ENCODE peak calls at places on chromosome 13, in ten cellular contexts. One of them, this sample, is unnamed.

GRCh38 chr13:27853871-27854270 is 61.6 kb downstream of the GSX1 start:
- DNase-seq in GM06990: no peak
- DNase-seq in stimulated activated CD8-positive, alpha-beta memory T cell treated with anti-CD3 and anti-CD28 coated beads, Interleukin-4, amount 100 ng/mL, for 1 hour: no peak
- DNase-seq in CD4-positive, alpha-beta T cell: no peak
- DNase-seq in right cardiac atrium: no peak
- DNase-seq in progenitor cell of endocrine pancreas: no peak
- DNase-seq in DMS 273 treated with DMSO at 0.1 percent for 48 hours: no peak
- DNase-seq in GM04504: no peak
- DNase-seq in tibial nerve: no peak
- DNase-seq in effector memory CD8-positive, alpha-beta T cell: no peak
- DNase-seq in this sample: no peak

GRCh38 chr13:40063278-40063698 is 407.8 kb downstream of the COG6 start:
- DNase-seq in GM06990: no peak
- DNase-seq in stimulated activated CD8-positive, alpha-beta memory T cell treated with anti-CD3 and anti-CD28 coated beads, Interleukin-4, amount 100 ng/mL, for 1 hour: no peak
- DNase-seq in CD4-positive, alpha-beta T cell: no peak
- DNase-seq in right cardiac atrium: no peak
- DNase-seq in progenitor cell of endocrine pancreas: no peak
- DNase-seq in DMS 273 treated with DMSO at 0.1 percent for 48 hours: no peak
- DNase-seq in GM04504: no peak
- DNase-seq in tibial nerve: no peak
- DNase-seq in effector memory CD8-positive, alpha-beta T cell: no peak
- DNase-seq in this sample: no peak

GRCh38 chr13:95492044-95492801 is 60.3 kb upstream of the CLDN10 start:
- DNase-seq in GM06990: no peak
- DNase-seq in stimulated activated CD8-positive, alpha-beta memory T cell treated with anti-CD3 and anti-CD28 coated beads, Interleukin-4, amount 100 ng/mL, for 1 hour: no peak
- DNase-seq in CD4-positive, alpha-beta T cell: no peak
- DNase-seq in right cardiac atrium: no peak
- DNase-seq in progenitor cell of endocrine pancreas: no peak
- DNase-seq in DMS 273 treated with DMSO at 0.1 percent for 48 hours: no peak
- DNase-seq in GM04504: no peak
- DNase-seq in tibial nerve: no peak
- DNase-seq in effector memory CD8-positive, alpha-beta T cell: no peak
- DNase-seq in this sample: no peak

GRCh38 chr13:45178349-45179142 is 22.3 kb downstream of the KCTD4 start:
- DNase-seq in GM06990: no peak
- DNase-seq in stimulated activated CD8-positive, alpha-beta memory T cell treated with anti-CD3 and anti-CD28 coated beads, Interleukin-4, amount 100 ng/mL, for 1 hour: no peak
- DNase-seq in CD4-positive, alpha-beta T cell: no peak
- DNase-seq in right cardiac atrium: no peak
- DNase-seq in progenitor cell of endocrine pancreas: no peak
- DNase-seq in DMS 273 treated with DMSO at 0.1 percent for 48 hours: no peak
- DNase-seq in GM04504: no peak
- DNase-seq in tibial nerve: no peak
- DNase-seq in effector memory CD8-positive, alpha-beta T cell: no peak
- DNase-seq in this sample: no peak

GRCh38 chr13:106337096-106337495 is 198.4 kb downstream of the EFNB2 start:
- DNase-seq in GM06990: no peak
- DNase-seq in stimulated activated CD8-positive, alpha-beta memory T cell treated with anti-CD3 and anti-CD28 coated beads, Interleukin-4, amount 100 ng/mL, for 1 hour: no peak
- DNase-seq in CD4-positive, alpha-beta T cell: no peak
- DNase-seq in right cardiac atrium: no peak
- DNase-seq in progenitor cell of endocrine pancreas: no peak
- DNase-seq in DMS 273 treated with DMSO at 0.1 percent for 48 hours: no peak
- DNase-seq in GM04504: no peak
- DNase-seq in tibial nerve: no peak
- DNase-seq in effector memory CD8-positive, alpha-beta T cell: no peak
- DNase-seq in this sample: no peak

GRCh38 chr13:112055032-112055416 is 11.9 kb upstream of the SOX1 start:
- DNase-seq in GM06990: no peak
- DNase-seq in stimulated activated CD8-positive, alpha-beta memory T cell treated with anti-CD3 and anti-CD28 coated beads, Interleukin-4, amount 100 ng/mL, for 1 hour: no peak
- DNase-seq in CD4-positive, alpha-beta T cell: no peak
- DNase-seq in right cardiac atrium: no peak
- DNase-seq in progenitor cell of endocrine pancreas: no peak
- DNase-seq in DMS 273 treated with DMSO at 0.1 percent for 48 hours: no peak
- DNase-seq in GM04504: no peak
- DNase-seq in tibial nerve: no peak
- DNase-seq in effector memory CD8-positive, alpha-beta T cell: no peak
- DNase-seq in this sample: no peak

GRCh38 chr13:113187263-113187669 is 21.2 kb downstream of the PCID2 start:
- DNase-seq in GM06990: no peak
- DNase-seq in stimulated activated CD8-positive, alpha-beta memory T cell treated with anti-CD3 and anti-CD28 coated beads, Interleukin-4, amount 100 ng/mL, for 1 hour: no peak
- DNase-seq in CD4-positive, alpha-beta T cell: no peak
- DNase-seq in right cardiac atrium: peak
- DNase-seq in progenitor cell of endocrine pancreas: no peak
- DNase-seq in DMS 273 treated with DMSO at 0.1 percent for 48 hours: no peak
- DNase-seq in GM04504: peak
- DNase-seq in tibial nerve: peak
- DNase-seq in effector memory CD8-positive, alpha-beta T cell: no peak
- DNase-seq in this sample: no peak

GRCh38 chr13:107807306-107808073 is 407.8 kb downstream of the LIG4 start:
- DNase-seq in GM06990: no peak
- DNase-seq in stimulated activated CD8-positive, alpha-beta memory T cell treated with anti-CD3 and anti-CD28 coated beads, Interleukin-4, amount 100 ng/mL, for 1 hour: no peak
- DNase-seq in CD4-positive, alpha-beta T cell: no peak
- DNase-seq in right cardiac atrium: no peak
- DNase-seq in progenitor cell of endocrine pancreas: no peak
- DNase-seq in DMS 273 treated with DMSO at 0.1 percent for 48 hours: no peak
- DNase-seq in GM04504: no peak
- DNase-seq in tibial nerve: no peak
- DNase-seq in effector memory CD8-positive, alpha-beta T cell: no peak
- DNase-seq in this sample: no peak

GRCh38 chr13:71611292-71611691 is 255.7 kb downstream of the DACH1 start:
- DNase-seq in GM06990: no peak
- DNase-seq in stimulated activated CD8-positive, alpha-beta memory T cell treated with anti-CD3 and anti-CD28 coated beads, Interleukin-4, amount 100 ng/mL, for 1 hour: no peak
- DNase-seq in CD4-positive, alpha-beta T cell: no peak
- DNase-seq in right cardiac atrium: no peak
- DNase-seq in progenitor cell of endocrine pancreas: no peak
- DNase-seq in DMS 273 treated with DMSO at 0.1 percent for 48 hours: no peak
- DNase-seq in GM04504: no peak
- DNase-seq in tibial nerve: no peak
- DNase-seq in effector memory CD8-positive, alpha-beta T cell: no peak
- DNase-seq in this sample: no peak

GRCh38 chr13:97648881-97649224 is 214.9 kb downstream of the RAP2A start:
- DNase-seq in GM06990: no peak
- DNase-seq in stimulated activated CD8-positive, alpha-beta memory T cell treated with anti-CD3 and anti-CD28 coated beads, Interleukin-4, amount 100 ng/mL, for 1 hour: no peak
- DNase-seq in CD4-positive, alpha-beta T cell: no peak
- DNase-seq in right cardiac atrium: no peak
- DNase-seq in progenitor cell of endocrine pancreas: no peak
- DNase-seq in DMS 273 treated with DMSO at 0.1 percent for 48 hours: no peak
- DNase-seq in GM04504: no peak
- DNase-seq in tibial nerve: no peak
- DNase-seq in effector memory CD8-positive, alpha-beta T cell: no peak
- DNase-seq in this sample: no peak

GRCh38 chr13:23639672-23640275 is 69.6 kb downstream of the TNFRSF19 start:
- DNase-seq in GM06990: no peak
- DNase-seq in stimulated activated CD8-positive, alpha-beta memory T cell treated with anti-CD3 and anti-CD28 coated beads, Interleukin-4, amount 100 ng/mL, for 1 hour: no peak
- DNase-seq in CD4-positive, alpha-beta T cell: no peak
- DNase-seq in right cardiac atrium: no peak
- DNase-seq in progenitor cell of endocrine pancreas: no peak
- DNase-seq in DMS 273 treated with DMSO at 0.1 percent for 48 hours: no peak
- DNase-seq in GM04504: no peak
- DNase-seq in tibial nerve: no peak
- DNase-seq in effector memory CD8-positive, alpha-beta T cell: no peak
- DNase-seq in this sample: no peak

GRCh38 chr13:53075356-53076041 is 46.9 kb downstream of the OLFM4 start:
- DNase-seq in GM06990: no peak
- DNase-seq in stimulated activated CD8-positive, alpha-beta memory T cell treated with anti-CD3 and anti-CD28 coated beads, Interleukin-4, amount 100 ng/mL, for 1 hour: no peak
- DNase-seq in CD4-positive, alpha-beta T cell: no peak
- DNase-seq in right cardiac atrium: no peak
- DNase-seq in progenitor cell of endocrine pancreas: no peak
- DNase-seq in DMS 273 treated with DMSO at 0.1 percent for 48 hours: no peak
- DNase-seq in GM04504: no peak
- DNase-seq in tibial nerve: no peak
- DNase-seq in effector memory CD8-positive, alpha-beta T cell: no peak
- DNase-seq in this sample: no peak

GRCh38 chr13:30679483-30680330 is 55.6 kb upstream of the ALOX5AP start:
- DNase-seq in GM06990: no peak
- DNase-seq in stimulated activated CD8-positive, alpha-beta memory T cell treated with anti-CD3 and anti-CD28 coated beads, Interleukin-4, amount 100 ng/mL, for 1 hour: no peak
- DNase-seq in CD4-positive, alpha-beta T cell: peak
- DNase-seq in right cardiac atrium: no peak
- DNase-seq in progenitor cell of endocrine pancreas: no peak
- DNase-seq in DMS 273 treated with DMSO at 0.1 percent for 48 hours: no peak
- DNase-seq in GM04504: no peak
- DNase-seq in tibial nerve: no peak
- DNase-seq in effector memory CD8-positive, alpha-beta T cell: peak
- DNase-seq in this sample: peak

GRCh38 chr13:91312324-91312723 is 35.2 kb upstream of the MIR17HG start:
- DNase-seq in GM06990: no peak
- DNase-seq in stimulated activated CD8-positive, alpha-beta memory T cell treated with anti-CD3 and anti-CD28 coated beads, Interleukin-4, amount 100 ng/mL, for 1 hour: no peak
- DNase-seq in CD4-positive, alpha-beta T cell: no peak
- DNase-seq in right cardiac atrium: no peak
- DNase-seq in progenitor cell of endocrine pancreas: no peak
- DNase-seq in DMS 273 treated with DMSO at 0.1 percent for 48 hours: no peak
- DNase-seq in GM04504: no peak
- DNase-seq in tibial nerve: no peak
- DNase-seq in effector memory CD8-positive, alpha-beta T cell: no peak
- DNase-seq in this sample: no peak

This sample was measured in immature natural killer cell.